ENCODE peak calls at places on chromosomes 1 and 21, in seven cellular contexts. One of them, this sample, is unnamed.
A peak's percentile ranks its signal among the peaks of the same experiment; 100 is the strongest.

GRCh38 chr1:55235722-55236121 is 20.6 kb upstream of the USP24 start:
- DNase-seq in astrocyte: peak; percentile 83
- DNase-seq in colonic mucosa: no peak
- DNase-seq in Peyer's patch: no peak
- DNase-seq in uterus: no peak
- DNase-seq in fibroblast of lung: peak; percentile 88
- DNase-seq in breast epithelium: no peak
- DNase-seq in this sample: no peak

GRCh38 chr1:107810552-107810951 is 154.4 kb downstream of the VAV3 start:
- DNase-seq in astrocyte: no peak
- DNase-seq in uterus: no peak
- DNase-seq in colonic mucosa: no peak
- DNase-seq in Peyer's patch: no peak
- DNase-seq in fibroblast of lung: no peak
- DNase-seq in breast epithelium: no peak
- DNase-seq in this sample: no peak

GRCh38 chr1:3676581-3677410 is 24.5 kb downstream of the TP73 start:
- DNase-seq in astrocyte: no peak
- DNase-seq in breast epithelium: no peak
- DNase-seq in colonic mucosa: no peak
- DNase-seq in Peyer's patch: no peak
- DNase-seq in uterus: no peak
- DNase-seq in fibroblast of lung: no peak
- DNase-seq in this sample: no peak

GRCh38 chr1:181391297-181391905 is 91.9 kb upstream of the CACNA1E start:
- DNase-seq in uterus: no peak
- DNase-seq in Peyer's patch: no peak
- DNase-seq in colonic mucosa: no peak
- DNase-seq in breast epithelium: no peak
- DNase-seq in astrocyte: no peak
- DNase-seq in fibroblast of lung: no peak
- DNase-seq in this sample: no peak

GRCh38 chr1:228154685-228155571 is 5.2 kb downstream of the GJC2 start:
- DNase-seq in breast epithelium: no peak
- DNase-seq in colonic mucosa: no peak
- DNase-seq in Peyer's patch: peak; percentile 46
- DNase-seq in astrocyte: no peak
- DNase-seq in fibroblast of lung: no peak
- DNase-seq in uterus: no peak
- DNase-seq in this sample: no peak

GRCh38 chr1:10639301-10640078 is 157.0 kb downstream of the CASZ1 start:
- DNase-seq in astrocyte: no peak
- DNase-seq in Peyer's patch: no peak
- DNase-seq in breast epithelium: no peak
- DNase-seq in fibroblast of lung: peak; percentile 16
- DNase-seq in colonic mucosa: no peak
- DNase-seq in uterus: no peak
- DNase-seq in this sample: peak; percentile 38

GRCh38 chr1:32884726-32885125 is 1.6 kb upstream of the HPCA start:
- DNase-seq in breast epithelium: no peak
- DNase-seq in colonic mucosa: no peak
- DNase-seq in uterus: no peak
- DNase-seq in Peyer's patch: no peak
- DNase-seq in astrocyte: no peak
- DNase-seq in fibroblast of lung: no peak
- DNase-seq in this sample: no peak

GRCh38 chr1:53368314-53369033 is 40.6 kb upstream of the LRP8 start:
- DNase-seq in fibroblast of lung: no peak
- DNase-seq in astrocyte: no peak
- DNase-seq in Peyer's patch: peak; percentile 46
- DNase-seq in colonic mucosa: no peak
- DNase-seq in uterus: no peak
- DNase-seq in breast epithelium: peak; percentile 43
- DNase-seq in this sample: peak; percentile 56

GRCh38 chr21:39803393-39803792 is 58.4 kb downstream of the IGSF5 start:
- DNase-seq in colonic mucosa: no peak
- DNase-seq in astrocyte: no peak
- DNase-seq in breast epithelium: no peak
- DNase-seq in uterus: no peak
- DNase-seq in Peyer's patch: no peak
- DNase-seq in fibroblast of lung: no peak
- DNase-seq in this sample: no peak

DNA sequence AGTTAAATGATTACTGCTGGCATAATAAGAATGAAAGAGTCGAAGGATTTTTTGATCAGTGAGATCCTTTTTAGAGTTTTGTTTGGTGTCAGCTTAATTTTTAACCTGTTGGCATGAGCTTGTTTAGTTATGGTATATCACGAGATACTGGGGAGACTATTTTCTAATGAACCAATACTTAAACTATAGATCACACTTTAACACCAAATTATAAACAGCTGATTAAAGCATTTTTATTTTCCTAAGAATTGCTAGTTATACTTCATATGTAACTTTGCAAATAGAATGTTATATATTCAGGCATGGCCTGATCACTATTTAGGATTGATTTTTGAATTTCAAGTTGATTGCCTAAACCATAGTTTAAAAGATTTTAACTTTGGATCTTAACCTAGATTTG is 6.0 kb downstream of the DDX20 start:
- DNase-seq in Peyer's patch: no peak
- DNase-seq in colonic mucosa: no peak
- DNase-seq in uterus: no peak
- DNase-seq in fibroblast of lung: no peak
- DNase-seq in breast epithelium: no peak
- DNase-seq in astrocyte: no peak
- DNase-seq in this sample: no peak
- H3K36me3 ChIP-seq in Peyer's patch: peaks cover 66% of the 10 kb centered on the region
- H3K36me3 ChIP-seq in colonic mucosa: peaks cover 12% of the 10 kb centered on the region
- H3K36me3 ChIP-seq in uterus: no peaks in the 10 kb centered on the region
- H3K36me3 ChIP-seq in fibroblast of lung: peaks cover 6% of the 10 kb centered on the region
- H3K36me3 ChIP-seq in breast epithelium: peaks cover 7% of the 10 kb centered on the region
- H3K36me3 ChIP-seq in astrocyte: peaks cover 38% of the 10 kb centered on the region
- H3K36me3 ChIP-seq in this sample: no peaks in the 10 kb centered on the region

DNA sequence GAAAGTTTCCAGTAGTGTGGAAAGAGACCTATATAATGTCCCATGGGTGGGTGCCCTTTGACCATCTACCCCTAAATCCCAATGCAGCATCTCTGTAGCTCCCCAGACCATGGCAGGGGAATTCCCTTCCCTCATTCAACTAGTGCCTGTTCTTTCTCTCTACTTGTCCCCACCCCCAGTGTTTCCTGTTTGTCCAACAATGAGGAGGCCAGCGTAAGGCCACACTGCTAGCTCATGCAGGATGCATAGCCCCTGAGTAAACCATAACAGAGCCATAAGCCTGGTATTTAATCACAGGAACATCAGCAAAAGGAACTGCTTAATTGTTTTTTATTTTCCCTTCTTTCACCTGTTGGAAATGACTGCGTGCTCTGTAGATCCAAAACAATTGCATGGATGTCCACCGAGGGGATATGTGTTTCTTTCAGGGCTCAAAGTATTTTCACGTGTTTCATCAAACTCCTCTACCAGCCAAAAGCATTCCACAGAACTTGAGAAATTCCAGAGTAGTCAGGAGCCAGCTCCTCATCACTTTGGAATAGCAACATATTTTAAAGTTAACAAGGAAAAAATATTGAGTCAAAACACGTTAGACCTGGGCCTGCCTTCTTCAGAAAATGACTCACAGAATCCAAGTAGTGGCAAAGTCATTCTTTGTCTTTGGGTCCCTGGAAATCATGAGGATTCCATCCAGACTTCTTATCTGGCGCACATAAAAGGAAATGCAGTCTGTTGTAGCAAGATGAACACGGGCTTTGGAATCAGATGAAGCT is 162.5 kb upstream of the SGIP1 start:
- DNase-seq in Peyer's patch: no peak
- DNase-seq in colonic mucosa: no peak
- DNase-seq in uterus: no peak
- DNase-seq in fibroblast of lung: peak; percentile 80
- DNase-seq in astrocyte: peak; percentile 73
- DNase-seq in breast epithelium: no peak
- DNase-seq in this sample: no peak
- H3K4me1 ChIP-seq in Peyer's patch: no peaks in the 10 kb centered on the region
- H3K4me1 ChIP-seq in colonic mucosa: no peaks in the 10 kb centered on the region
- H3K4me1 ChIP-seq in uterus: no peaks in the 10 kb centered on the region
- H3K4me1 ChIP-seq in fibroblast of lung: peaks cover 7% of the 10 kb centered on the region
- H3K4me1 ChIP-seq in astrocyte: peaks cover 28% of the 10 kb centered on the region
- H3K4me1 ChIP-seq in breast epithelium: no peaks in the 10 kb centered on the region
- H3K4me1 ChIP-seq in this sample: peaks cover 16% of the 10 kb centered on the region

GRCh38 chr1:202151045-202151444 is 6.5 kb upstream of the ARL8A start:
- DNase-seq in Peyer's patch: no peak
- DNase-seq in astrocyte: no peak
- DNase-seq in breast epithelium: no peak
- DNase-seq in uterus: no peak
- DNase-seq in colonic mucosa: no peak
- DNase-seq in fibroblast of lung: no peak
- DNase-seq in this sample: no peak

GRCh38 chr1:202149566-202149965 is 5.0 kb upstream of the ARL8A start:
- DNase-seq in Peyer's patch: no peak
- DNase-seq in astrocyte: no peak
- DNase-seq in uterus: no peak
- DNase-seq in breast epithelium: no peak
- DNase-seq in colonic mucosa: no peak
- DNase-seq in fibroblast of lung: peak; percentile 23
- DNase-seq in this sample: no peak

GRCh38 chr1:202150187-202150586 is 5.7 kb upstream of the ARL8A start:
- DNase-seq in astrocyte: no peak
- DNase-seq in uterus: no peak
- DNase-seq in breast epithelium: no peak
- DNase-seq in Peyer's patch: no peak
- DNase-seq in fibroblast of lung: no peak
- DNase-seq in colonic mucosa: no peak
- DNase-seq in this sample: no peak

GRCh38 chr1:202152399-202152798 is 7.9 kb upstream of the ARL8A start:
- DNase-seq in fibroblast of lung: no peak
- DNase-seq in breast epithelium: no peak
- DNase-seq in colonic mucosa: no peak
- DNase-seq in Peyer's patch: no peak
- DNase-seq in astrocyte: no peak
- DNase-seq in uterus: no peak
- DNase-seq in this sample: no peak

DNA sequence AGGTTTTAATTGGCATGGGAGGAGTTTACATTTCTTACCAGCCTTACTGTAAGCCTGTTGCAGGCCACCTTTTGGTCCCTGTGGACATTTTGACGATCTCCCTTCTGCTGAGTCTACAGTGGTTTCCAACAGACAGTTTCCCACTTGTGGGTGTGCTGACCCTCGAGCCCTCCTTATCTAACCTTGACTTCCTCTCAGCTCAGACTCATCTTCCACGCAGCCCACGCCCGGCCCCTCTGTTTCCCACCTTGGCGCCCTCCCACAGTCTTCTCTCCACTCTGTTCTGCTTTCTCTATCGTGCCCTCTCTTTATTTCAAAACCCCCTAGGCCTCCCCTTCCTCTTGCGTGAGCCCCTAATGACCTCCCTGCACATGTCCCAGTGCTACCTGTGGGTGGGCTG is 6.1 kb upstream of the ARL8A start:
- DNase-seq in colonic mucosa: no peak
- DNase-seq in uterus: no peak
- DNase-seq in fibroblast of lung: no peak
- DNase-seq in Peyer's patch: no peak
- DNase-seq in breast epithelium: no peak
- DNase-seq in astrocyte: no peak
- DNase-seq in this sample: no peak
- H3K36me3 ChIP-seq in colonic mucosa: no peaks in the 10 kb centered on the region
- H3K36me3 ChIP-seq in uterus: no peaks in the 10 kb centered on the region
- H3K36me3 ChIP-seq in fibroblast of lung: no peaks in the 10 kb centered on the region
- H3K36me3 ChIP-seq in Peyer's patch: no peaks in the 10 kb centered on the region
- H3K36me3 ChIP-seq in breast epithelium: no peaks in the 10 kb centered on the region
- H3K36me3 ChIP-seq in astrocyte: no peaks in the 10 kb centered on the region
- H3K36me3 ChIP-seq in this sample: no peaks in the 10 kb centered on the region

DNA sequence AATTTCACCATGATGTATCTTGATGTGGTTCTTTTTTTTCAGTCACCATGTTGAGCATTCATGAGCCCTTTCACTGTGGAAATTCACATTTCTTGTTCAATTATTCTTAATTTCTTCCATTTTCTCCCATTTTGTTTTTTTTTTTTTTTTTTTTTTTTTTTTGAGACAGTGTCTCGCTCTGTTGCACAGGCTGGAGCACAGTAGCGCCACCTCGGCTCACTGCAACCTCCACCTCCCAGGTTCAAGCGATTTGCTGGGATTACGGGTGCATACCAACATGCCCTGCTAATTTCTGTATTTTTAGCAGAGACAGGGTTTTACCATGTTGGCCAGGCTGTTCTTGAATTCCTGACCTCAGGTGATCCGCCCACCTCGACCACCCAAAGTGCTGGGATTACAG is 14.7 kb downstream of the ZNF644 start:
- DNase-seq in astrocyte: no peak
- DNase-seq in uterus: no peak
- DNase-seq in colonic mucosa: no peak
- DNase-seq in Peyer's patch: no peak
- DNase-seq in breast epithelium: no peak
- DNase-seq in fibroblast of lung: no peak
- DNase-seq in this sample: no peak
- H3K4me1 ChIP-seq in astrocyte: no peaks in the 10 kb centered on the region
- H3K4me1 ChIP-seq in uterus: no peaks in the 10 kb centered on the region
- H3K4me1 ChIP-seq in colonic mucosa: no peaks in the 10 kb centered on the region
- H3K4me1 ChIP-seq in Peyer's patch: no peaks in the 10 kb centered on the region
- H3K4me1 ChIP-seq in breast epithelium: peaks cover 6% of the 10 kb centered on the region
- H3K4me1 ChIP-seq in fibroblast of lung: no peaks in the 10 kb centered on the region
- H3K4me1 ChIP-seq in this sample: no peaks in the 10 kb centered on the region

GRCh38 chr1:224282140-224282539 is 47.8 kb downstream of the NVL start:
- DNase-seq in fibroblast of lung: no peak
- DNase-seq in Peyer's patch: no peak
- DNase-seq in breast epithelium: no peak
- DNase-seq in astrocyte: no peak
- DNase-seq in uterus: no peak
- DNase-seq in colonic mucosa: no peak
- DNase-seq in this sample: no peak

GRCh38 chr1:224292419-224292818 is 37.6 kb downstream of the NVL start:
- DNase-seq in astrocyte: peak; percentile 51
- DNase-seq in fibroblast of lung: peak; percentile 63
- DNase-seq in uterus: no peak
- DNase-seq in Peyer's patch: no peak
- DNase-seq in breast epithelium: no peak
- DNase-seq in colonic mucosa: no peak
- DNase-seq in this sample: no peak

DNA sequence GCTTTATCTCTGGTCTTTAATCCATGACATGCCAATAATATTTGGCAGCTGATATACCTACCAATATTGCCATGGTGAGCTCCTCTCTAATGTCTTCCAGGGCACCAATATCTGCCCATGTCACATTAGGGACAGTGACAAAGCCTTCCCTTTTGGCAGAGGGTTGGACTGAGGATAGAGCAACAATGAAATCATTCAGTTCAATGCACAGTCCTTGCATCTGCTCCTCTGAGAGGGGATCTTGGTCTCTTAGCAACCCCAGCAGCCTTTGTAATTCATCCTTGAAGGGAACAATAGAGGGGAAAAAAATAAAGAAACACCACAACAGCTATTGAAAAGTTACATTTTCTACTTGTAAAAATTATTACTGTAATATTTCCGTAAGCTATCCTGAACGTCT is 42.3 kb downstream of the NVL start:
- DNase-seq in breast epithelium: no peak
- DNase-seq in colonic mucosa: no peak
- DNase-seq in uterus: no peak
- DNase-seq in fibroblast of lung: no peak
- DNase-seq in astrocyte: no peak
- DNase-seq in Peyer's patch: no peak
- DNase-seq in this sample: no peak
- H3K36me3 ChIP-seq in breast epithelium: peaks cover 13% of the 10 kb centered on the region
- H3K36me3 ChIP-seq in colonic mucosa: peaks cover 6% of the 10 kb centered on the region
- H3K36me3 ChIP-seq in uterus: no peaks in the 10 kb centered on the region
- H3K36me3 ChIP-seq in fibroblast of lung: peaks cover 5% of the 10 kb centered on the region
- H3K36me3 ChIP-seq in astrocyte: peaks cover 43% of the 10 kb centered on the region
- H3K36me3 ChIP-seq in Peyer's patch: peaks cover 76% of the 10 kb centered on the region
- H3K36me3 ChIP-seq in this sample: no peaks in the 10 kb centered on the region